ENCODE peak calls at places on chromosomes 6 and 20, in four cellular contexts. One of them, this sample, is unnamed.

GRCh38 chr20:913306-913849 is 2.8 kb downstream of the ANGPT4 start:
- DNase-seq in fibroblast of villous mesenchyme: no peak
- DNase-seq in K562: no peak
- DNase-seq in AG04450: no peak
- DNase-seq in this sample: no peak

GRCh38 chr6:44386364-44386928 is 1.1 kb upstream of the CDC5L start:
- DNase-seq in fibroblast of villous mesenchyme: peak; percentile 78
- DNase-seq in K562: peak; percentile 20
- DNase-seq in AG04450: no peak
- DNase-seq in this sample: no peak

GRCh38 chr6:47669684-47670515 is 28.5 kb upstream of the ADGRF4 start:
- DNase-seq in fibroblast of villous mesenchyme: peak; percentile 32
- DNase-seq in K562: no peak
- DNase-seq in AG04450: no peak
- DNase-seq in this sample: peak; percentile 98

GRCh38 chr20:59805786-59806577 is 127.5 kb downstream of the SYCP2 start:
- DNase-seq in fibroblast of villous mesenchyme: no peak
- DNase-seq in K562: no peak
- DNase-seq in AG04450: no peak
- DNase-seq in this sample: no peak

GRCh38 chr6:13488015-13488895 is 855 bp upstream of the GFOD1 start:
- DNase-seq in fibroblast of villous mesenchyme: peak; percentile 68
- DNase-seq in K562: no peak
- DNase-seq in AG04450: no peak
- DNase-seq in this sample: no peak

GRCh38 chr6:133983099-133983939 is 30.3 kb downstream of the TBPL1 start:
- DNase-seq in fibroblast of villous mesenchyme: peak; percentile 90
- DNase-seq in K562: peak; percentile 72
- DNase-seq in AG04450: no peak
- DNase-seq in this sample: no peak

GRCh38 chr20:60306516-60306915 is 348.3 kb downstream of the CDH26 start:
- DNase-seq in fibroblast of villous mesenchyme: no peak
- DNase-seq in K562: no peak
- DNase-seq in AG04450: no peak
- DNase-seq in this sample: no peak

GRCh38 chr20:10131612-10132345 is 86.9 kb upstream of the SNAP25 start:
- DNase-seq in fibroblast of villous mesenchyme: peak; percentile 67
- DNase-seq in K562: no peak
- DNase-seq in AG04450: peak; percentile 44
- DNase-seq in this sample: no peak

GRCh38 chr6:29892696-29893095 is 49.6 kb upstream of the HLA-A start:
- DNase-seq in fibroblast of villous mesenchyme: no peak
- DNase-seq in K562: no peak
- DNase-seq in AG04450: no peak
- DNase-seq in this sample: no peak

GRCh38 chr20:64164123-64164836 is at the start of gene MYT1:
- DNase-seq in fibroblast of villous mesenchyme: no peak
- DNase-seq in K562: no peak
- DNase-seq in AG04450: no peak
- DNase-seq in this sample: no peak

GRCh38 chr6:137223370-137224131 is 4.4 kb upstream of the IFNGR1 start:
- DNase-seq in fibroblast of villous mesenchyme: no peak
- DNase-seq in K562: peak; percentile 66
- DNase-seq in AG04450: no peak
- DNase-seq in this sample: no peak

GRCh38 chr6:30361661-30362060 is 16.7 kb downstream of the RPP21 start:
- DNase-seq in fibroblast of villous mesenchyme: no peak
- DNase-seq in K562: no peak
- DNase-seq in AG04450: no peak
- DNase-seq in this sample: no peak

GRCh38 chr6:11389977-11390376 is 147.6 kb upstream of the TMEM170B start:
- DNase-seq in fibroblast of villous mesenchyme: no peak
- DNase-seq in K562: no peak
- DNase-seq in AG04450: no peak
- DNase-seq in this sample: no peak

DNA sequence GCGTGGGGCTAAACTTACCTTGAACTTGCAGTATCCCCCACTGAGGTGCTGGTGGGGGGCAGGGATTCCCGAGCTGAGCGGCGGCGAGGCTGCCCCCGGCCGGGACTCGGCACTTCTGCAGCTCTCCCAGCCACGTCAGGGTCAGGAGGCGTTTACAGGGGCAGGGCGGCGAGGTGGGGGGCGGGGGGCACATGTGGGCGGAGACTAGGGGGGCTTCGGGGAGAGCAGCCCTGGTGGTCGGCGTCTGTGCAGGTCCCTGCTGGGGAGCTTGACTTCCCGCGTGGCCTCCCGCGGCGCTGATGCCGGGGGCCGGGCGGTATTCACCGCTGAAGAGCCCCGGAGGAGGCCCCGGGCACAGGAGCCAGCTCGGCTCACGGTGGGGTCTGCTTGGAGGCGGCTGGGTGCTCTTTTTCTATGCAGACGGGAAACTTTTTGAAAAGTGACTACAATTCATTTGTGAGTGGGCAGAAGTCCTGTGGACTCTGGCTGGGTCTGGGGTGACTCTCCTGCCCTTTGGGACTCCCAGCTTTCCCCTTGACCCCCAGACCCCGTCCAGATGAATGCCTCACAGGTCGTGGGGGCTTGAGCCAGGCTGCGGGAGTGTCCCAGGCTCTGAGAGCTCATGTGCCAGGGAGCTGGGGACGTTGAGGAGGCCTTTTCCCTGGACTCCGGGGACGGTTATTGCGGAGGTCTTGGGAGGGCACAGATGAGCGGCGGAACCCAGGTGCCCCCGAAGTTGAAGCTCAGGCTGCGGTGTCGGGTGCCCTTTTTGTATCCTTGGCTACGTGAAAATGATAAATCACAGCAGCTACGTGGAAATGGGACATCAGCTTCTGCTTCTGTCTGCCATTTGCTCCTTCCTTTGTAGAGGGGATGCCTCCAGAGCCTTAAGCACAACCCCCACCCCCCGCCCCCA is 75.9 kb upstream of the GATA5 start:
- DNase-seq in fibroblast of villous mesenchyme: no peak
- DNase-seq in K562: no peak
- DNase-seq in AG04450: no peak
- DNase-seq in this sample: no peak
- H3K4me3 ChIP-seq in fibroblast of villous mesenchyme: no peak overlapping the region
- H3K4me3 ChIP-seq in K562: no peak overlapping the region
- H3K4me3 ChIP-seq in AG04450: no peak overlapping the region
- H3K4me3 ChIP-seq in this sample: no peak overlapping the region

GRCh38 chr6:120405947-120406346 is 928.3 kb downstream of the TBC1D32 start:
- DNase-seq in fibroblast of villous mesenchyme: no peak
- DNase-seq in K562: no peak
- DNase-seq in AG04450: no peak
- DNase-seq in this sample: no peak
- TF ChIP-seq CTCF in fibroblast of villous mesenchyme: no peak
- TF ChIP-seq CTCF in K562: no peak
- TF ChIP-seq CTCF in AG04450: no peak
- TF ChIP-seq CTCF in this sample: peak; percentile 25

GRCh38 chr6:41536884-41537347 is 9.3 kb upstream of the FOXP4 start:
- DNase-seq in fibroblast of villous mesenchyme: no peak
- DNase-seq in K562: peak; percentile 43
- DNase-seq in AG04450: no peak
- DNase-seq in this sample: no peak
- H3K4me3 ChIP-seq in fibroblast of villous mesenchyme: no peak overlapping the region
- H3K4me3 ChIP-seq in K562: no peak overlapping the region
- H3K4me3 ChIP-seq in AG04450: no peak overlapping the region
- H3K4me3 ChIP-seq in this sample: no peak overlapping the region

GRCh38 chr20:45463113-45463512 is 6.4 kb upstream of the WFDC2 start:
- DNase-seq in fibroblast of villous mesenchyme: no peak
- DNase-seq in K562: no peak
- DNase-seq in AG04450: no peak
- DNase-seq in this sample: no peak

GRCh38 chr20:45461225-45461624 is 8.3 kb upstream of the WFDC2 start:
- DNase-seq in fibroblast of villous mesenchyme: no peak
- DNase-seq in K562: no peak
- DNase-seq in AG04450: no peak
- DNase-seq in this sample: no peak

GRCh38 chr20:45456632-45457031 is 12.9 kb upstream of the WFDC2 start:
- DNase-seq in fibroblast of villous mesenchyme: no peak
- DNase-seq in K562: peak; percentile 55
- DNase-seq in AG04450: no peak
- DNase-seq in this sample: no peak

GRCh38 chr20:45462711-45463110 is 6.8 kb upstream of the WFDC2 start:
- DNase-seq in fibroblast of villous mesenchyme: no peak
- DNase-seq in K562: no peak
- DNase-seq in AG04450: no peak
- DNase-seq in this sample: no peak

GRCh38 chr20:45459606-45460005 is 9.9 kb upstream of the WFDC2 start:
- DNase-seq in fibroblast of villous mesenchyme: peak; percentile 34
- DNase-seq in K562: peak; percentile 13
- DNase-seq in AG04450: no peak
- DNase-seq in this sample: no peak
- TF ChIP-seq CTCF in fibroblast of villous mesenchyme: peak; percentile 17
- TF ChIP-seq CTCF in K562: peak; percentile 35
- TF ChIP-seq CTCF in AG04450: peak; percentile 38
- TF ChIP-seq CTCF in this sample: peak; percentile 31

GRCh38 chr6:3193102-3193837 is 34.2 kb downstream of the TUBB2B start:
- DNase-seq in fibroblast of villous mesenchyme: no peak
- DNase-seq in K562: no peak
- DNase-seq in AG04450: no peak
- DNase-seq in this sample: no peak

GRCh38 chr6:3196770-3197169 is 30.7 kb downstream of the TUBB2B start:
- DNase-seq in fibroblast of villous mesenchyme: no peak
- DNase-seq in K562: peak; percentile 59
- DNase-seq in AG04450: no peak
- DNase-seq in this sample: no peak

GRCh38 chr6:3195695-3196497 is 31.6 kb downstream of the TUBB2B start:
- DNase-seq in fibroblast of villous mesenchyme: no peak
- DNase-seq in K562: peak; percentile 88
- DNase-seq in AG04450: no peak
- DNase-seq in this sample: no peak

GRCh38 chr6:3195377-3195694 is 32.1 kb downstream of the TUBB2B start:
- DNase-seq in fibroblast of villous mesenchyme: no peak
- DNase-seq in K562: no peak
- DNase-seq in AG04450: no peak
- DNase-seq in this sample: no peak

GRCh38 chr6:3194535-3195376 is 32.7 kb downstream of the TUBB2B start:
- DNase-seq in fibroblast of villous mesenchyme: no peak
- DNase-seq in K562: peak; percentile 29
- DNase-seq in AG04450: no peak
- DNase-seq in this sample: no peak
- H3K4me3 ChIP-seq in fibroblast of villous mesenchyme: no peak overlapping the region
- H3K4me3 ChIP-seq in K562: peak overlapping the region; percentile 27
- H3K4me3 ChIP-seq in AG04450: no peak overlapping the region
- H3K4me3 ChIP-seq in this sample: no peak overlapping the region

GRCh38 chr20:39106791-39107190 is 144.6 kb downstream of the DHX35 start:
- DNase-seq in fibroblast of villous mesenchyme: no peak
- DNase-seq in K562: no peak
- DNase-seq in AG04450: no peak
- DNase-seq in this sample: no peak
- TF ChIP-seq CTCF in fibroblast of villous mesenchyme: no peak
- TF ChIP-seq CTCF in K562: no peak
- TF ChIP-seq CTCF in AG04450: no peak
- TF ChIP-seq CTCF in this sample: no peak

DNA sequence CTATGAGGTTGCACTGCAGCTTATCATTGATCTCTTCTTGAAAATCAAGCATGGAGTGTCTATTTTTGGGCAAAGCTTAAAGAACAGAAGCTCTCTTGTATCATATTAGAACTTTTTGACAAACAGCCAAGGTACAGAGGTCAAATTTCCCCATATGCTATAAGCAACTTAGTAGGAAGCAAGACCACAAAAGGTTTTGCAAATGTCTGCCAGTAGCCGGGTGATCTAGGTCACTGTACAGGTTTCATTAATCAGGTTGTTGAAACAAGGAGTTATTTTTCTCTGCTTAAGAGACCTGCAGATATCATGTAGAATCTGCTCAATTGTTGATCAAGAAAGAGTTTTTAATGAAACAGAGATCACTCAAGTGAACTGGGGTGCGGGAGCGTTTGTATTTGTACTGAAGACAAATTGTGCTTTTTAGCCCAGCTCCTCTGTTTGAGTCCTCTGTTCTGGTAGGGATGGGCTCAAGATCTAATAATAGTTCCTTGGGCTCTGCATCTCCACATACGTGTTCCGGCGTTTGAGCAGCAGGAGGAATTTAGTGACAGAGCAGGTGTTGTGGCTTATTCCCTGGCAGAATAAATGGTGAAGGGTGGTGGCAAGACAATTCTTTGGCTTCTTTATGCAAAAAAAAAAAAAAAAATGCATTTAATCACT is 4.3 kb downstream of the CITED2 start:
- DNase-seq in fibroblast of villous mesenchyme: peak; percentile 99
- DNase-seq in K562: peak; percentile 44
- DNase-seq in AG04450: no peak
- DNase-seq in this sample: peak; percentile 54
- H3K4me3 ChIP-seq in fibroblast of villous mesenchyme: peak overlapping the region; percentile 98
- H3K4me3 ChIP-seq in K562: no peak overlapping the region
- H3K4me3 ChIP-seq in AG04450: no peak overlapping the region
- H3K4me3 ChIP-seq in this sample: no peak overlapping the region

GRCh38 chr6:141354191-141354950 is 778.4 kb upstream of the GJE1 start:
- DNase-seq in fibroblast of villous mesenchyme: no peak
- DNase-seq in K562: peak; percentile 1
- DNase-seq in AG04450: no peak
- DNase-seq in this sample: no peak
- TF ChIP-seq CTCF in fibroblast of villous mesenchyme: no peak
- TF ChIP-seq CTCF in K562: no peak
- TF ChIP-seq CTCF in AG04450: no peak
- TF ChIP-seq CTCF in this sample: no peak

This sample was measured in epithelial cell of proximal tubule.